ENCODE peak calls at places on chromosome 9, in five cellular contexts. One of them, this sample, is unnamed.

GRCh38 chr9:82829818-82830217 is 233.1 kb downstream of the RASEF start:
- DNase-seq in iris pigment epithelial cell: no peak
- DNase-seq in stromal cell of bone marrow: no peak
- DNase-seq in hippocampal formation: no peak
- DNase-seq in NCI-H1694 treated with DMSO at 0.1 percent for 48 hours: no peak
- DNase-seq in this sample: no peak

GRCh38 chr9:93081081-93081529 is 14.9 kb upstream of the CARD19 start:
- DNase-seq in stromal cell of bone marrow: no peak
- DNase-seq in hippocampal formation: no peak
- DNase-seq in NCI-H1694 treated with DMSO at 0.1 percent for 48 hours: no peak
- DNase-seq in iris pigment epithelial cell: no peak
- DNase-seq in this sample: no peak

GRCh38 chr9:34558911-34559615 is 30.5 kb downstream of the CNTFR start:
- DNase-seq in stromal cell of bone marrow: no peak
- DNase-seq in iris pigment epithelial cell: no peak
- DNase-seq in hippocampal formation: no peak
- DNase-seq in NCI-H1694 treated with DMSO at 0.1 percent for 48 hours: no peak
- DNase-seq in this sample: no peak

GRCh38 chr9:35856882-35857281 is 13.3 kb downstream of the OR13J1 start:
- DNase-seq in hippocampal formation: no peak
- DNase-seq in iris pigment epithelial cell: no peak
- DNase-seq in stromal cell of bone marrow: no peak
- DNase-seq in NCI-H1694 treated with DMSO at 0.1 percent for 48 hours: no peak
- DNase-seq in this sample: no peak

GRCh38 chr9:111683351-111683750 is 21.9 kb downstream of the GNG10 start:
- DNase-seq in NCI-H1694 treated with DMSO at 0.1 percent for 48 hours: no peak
- DNase-seq in stromal cell of bone marrow: no peak
- DNase-seq in hippocampal formation: no peak
- DNase-seq in iris pigment epithelial cell: no peak
- DNase-seq in this sample: no peak

GRCh38 chr9:38251461-38251860 is 141.0 kb upstream of the ALDH1B1 start:
- DNase-seq in hippocampal formation: no peak
- DNase-seq in NCI-H1694 treated with DMSO at 0.1 percent for 48 hours: no peak
- DNase-seq in iris pigment epithelial cell: no peak
- DNase-seq in stromal cell of bone marrow: no peak
- DNase-seq in this sample: no peak

GRCh38 chr9:120713257-120714087 is 798 bp downstream of the MEGF9 start:
- DNase-seq in NCI-H1694 treated with DMSO at 0.1 percent for 48 hours: no peak
- DNase-seq in stromal cell of bone marrow: no peak
- DNase-seq in hippocampal formation: no peak
- DNase-seq in iris pigment epithelial cell: no peak
- DNase-seq in this sample: no peak

GRCh38 chr9:16105576-16105975 is 552.7 kb downstream of the CCDC171 start:
- DNase-seq in hippocampal formation: no peak
- DNase-seq in stromal cell of bone marrow: peak; percentile 61
- DNase-seq in iris pigment epithelial cell: peak; percentile 61
- DNase-seq in NCI-H1694 treated with DMSO at 0.1 percent for 48 hours: no peak
- DNase-seq in this sample: no peak

GRCh38 chr9:3525088-3525835 is 539 bp downstream of the RFX3 start:
- DNase-seq in hippocampal formation: no peak
- DNase-seq in iris pigment epithelial cell: no peak
- DNase-seq in NCI-H1694 treated with DMSO at 0.1 percent for 48 hours: no peak
- DNase-seq in stromal cell of bone marrow: no peak
- DNase-seq in this sample: no peak

GRCh38 chr9:131651599-131651998 is 88.3 kb downstream of the RAPGEF1 start:
- DNase-seq in hippocampal formation: no peak
- DNase-seq in stromal cell of bone marrow: peak; percentile 68
- DNase-seq in iris pigment epithelial cell: peak; percentile 86
- DNase-seq in NCI-H1694 treated with DMSO at 0.1 percent for 48 hours: no peak
- DNase-seq in this sample: no peak

GRCh38 chr9:37283730-37284235 is 138.7 kb upstream of the GRHPR start:
- DNase-seq in iris pigment epithelial cell: peak; percentile 37
- DNase-seq in hippocampal formation: no peak
- DNase-seq in stromal cell of bone marrow: peak; percentile 55
- DNase-seq in NCI-H1694 treated with DMSO at 0.1 percent for 48 hours: no peak
- DNase-seq in this sample: peak; percentile 77

GRCh38 chr9:129174724-129175514 is 3.1 kb downstream of the IER5L start:
- DNase-seq in hippocampal formation: peak; percentile 48
- DNase-seq in iris pigment epithelial cell: peak; percentile 92
- DNase-seq in stromal cell of bone marrow: peak; percentile 87
- DNase-seq in NCI-H1694 treated with DMSO at 0.1 percent for 48 hours: peak; percentile 43
- DNase-seq in this sample: peak; percentile 36

GRCh38 chr9:87884578-87885459 is 2.1 kb downstream of the SPATA31E1 start:
- DNase-seq in hippocampal formation: no peak
- DNase-seq in stromal cell of bone marrow: no peak
- DNase-seq in iris pigment epithelial cell: no peak
- DNase-seq in NCI-H1694 treated with DMSO at 0.1 percent for 48 hours: no peak
- DNase-seq in this sample: no peak

GRCh38 chr9:132147331-132147730 is 14.5 kb upstream of the NTNG2 start:
- DNase-seq in NCI-H1694 treated with DMSO at 0.1 percent for 48 hours: no peak
- DNase-seq in stromal cell of bone marrow: no peak
- DNase-seq in hippocampal formation: no peak
- DNase-seq in iris pigment epithelial cell: no peak
- DNase-seq in this sample: no peak

GRCh38 chr9:74358944-74359343 is 138.2 kb upstream of the RORB start:
- DNase-seq in iris pigment epithelial cell: no peak
- DNase-seq in NCI-H1694 treated with DMSO at 0.1 percent for 48 hours: no peak
- DNase-seq in hippocampal formation: no peak
- DNase-seq in stromal cell of bone marrow: no peak
- DNase-seq in this sample: no peak

This sample was measured in GM12865.